ENCODE peak calls at places on chromosomes 1 and 21, in ten cellular contexts. V is mesendoderm; W is HCT116; C is ascending aorta; X is CD8-positive, alpha-beta T cell; L is left lung; K is caudate nucleus; H is CD4-positive, alpha-beta T cell; U is A549; A is keratinocyte. B is an unnamed sample.

GRCh38 chr1:178959543-178960460 is 65.9 kb upstream of the FAM20B start:
- DNase-seq in V (no peak), W (no peak), C (no peak), X (no peak), L (no peak), K (no peak), H (no peak), U (no peak), A (no peak), B (no peak)

GRCh38 chr21:38175321-38175720 is 81.5 kb upstream of the KCNJ15 start:
- DNase-seq in V (no peak), W (no peak), C (no peak), X (no peak), L (no peak), K (no peak), H (no peak), U (no peak), A (no peak), B (no peak)

GRCh38 chr1:66311092-66311491 is 222.9 kb upstream of the SGIP1 start:
- DNase-seq in V (peak; percentile 27), W (no peak), C (no peak), X (no peak), L (no peak), K (no peak), H (no peak), U (no peak), A (no peak), B (no peak)

GRCh38 chr1:8094481-8095241 is 68.6 kb upstream of the ERRFI1 start:
- DNase-seq in V (no peak), W (no peak), C (no peak), X (no peak), L (no peak), K (no peak), H (no peak), U (no peak), A (peak; percentile 62), B (peak; percentile 63)

GRCh38 chr1:1617516-1617915 is 2.2 kb downstream of the MIB2 start:
- DNase-seq in V (no peak), W (no peak), C (no peak), X (no peak), L (peak; percentile 34), K (no peak), H (no peak), U (no peak), A (no peak), B (no peak)

GRCh38 chr1:98766241-98766640 is 104.7 kb downstream of the SNX7 start:
- DNase-seq in V (no peak), W (no peak), C (no peak), X (no peak), L (no peak), K (no peak), H (no peak), U (no peak), A (no peak), B (no peak)

GRCh38 chr1:19559641-19560040 is 74.3 kb upstream of the CAPZB start:
- DNase-seq in V (no peak), W (no peak), C (no peak), X (no peak), L (no peak), K (no peak), H (no peak), U (no peak), A (no peak), B (peak; percentile 13)

GRCh38 chr1:13807213-13807612 is 107.2 kb downstream of the PRDM2 start:
- DNase-seq in V (peak; percentile 59), W (peak; percentile 12), C (no peak), X (no peak), L (no peak), K (no peak), H (no peak), U (peak; percentile 4), A (no peak), B (peak; percentile 35)

GRCh38 chr1:2273401-2274090 is 45.4 kb downstream of the SKI start:
- DNase-seq in V (no peak), W (no peak), C (no peak), X (no peak), L (peak; percentile 75), K (no peak), H (no peak), U (no peak), A (no peak), B (no peak)

GRCh38 chr1:24996983-24997893 is 67.2 kb upstream of the RUNX3 start:
- DNase-seq in V (no peak), W (no peak), C (no peak), X (no peak), L (no peak), K (no peak), H (no peak), U (no peak), A (no peak), B (no peak)

GRCh38 chr1:147534386-147534785 is 6.9 kb upstream of the BCL9 start:
- DNase-seq in V (peak; percentile 44), W (no peak), C (no peak), X (no peak), L (no peak), K (no peak), H (no peak), U (no peak), A (no peak), B (no peak)

GRCh38 chr21:44370027-44370735 is 16.8 kb downstream of the TRPM2 start:
- DNase-seq in V (no peak), W (no peak), C (peak; percentile 56), X (no peak), L (peak; percentile 81), K (no peak), H (no peak), U (peak; percentile 52), A (no peak), B (peak; percentile 73)

GRCh38 chr1:199460933-199461332 is 566.6 kb upstream of the NR5A2 start:
- DNase-seq in V (peak; percentile 5), W (no peak), C (no peak), X (no peak), L (no peak), K (no peak), H (no peak), U (no peak), A (no peak), B (no peak)

GRCh38 chr1:27322569-27323116 is 680 bp downstream of the TMEM222 start:
- DNase-seq in V (no peak), W (no peak), C (no peak), X (no peak), L (no peak), K (no peak), H (no peak), U (no peak), A (no peak), B (no peak)

GRCh38 chr21:44466351-44466954 is 11.1 kb downstream of the LRRC3 start:
- DNase-seq in V (no peak), W (no peak), C (no peak), X (no peak), L (peak; percentile 65), K (no peak), H (no peak), U (no peak), A (no peak), B (no peak)

GRCh38 chr21:37531402-37532042 is 164.9 kb downstream of the DYRK1A start:
- DNase-seq in V (no peak), W (no peak), C (peak; percentile 69), X (no peak), L (peak; percentile 82), K (peak; percentile 8), H (no peak), U (no peak), A (no peak), B (no peak)

GRCh38 chr1:87093286-87093685 is 178.9 kb downstream of the HS2ST1 start:
- DNase-seq in V (peak; percentile 33), W (no peak), C (no peak), X (no peak), L (no peak), K (no peak), H (no peak), U (no peak), A (peak; percentile 41), B (peak; percentile 64)

GRCh38 chr21:31888936-31889371 is 16.1 kb downstream of the HUNK start:
- DNase-seq in V (peak; percentile 93), W (no peak), C (no peak), X (no peak), L (no peak), K (no peak), H (no peak), U (peak; percentile 39), A (no peak), B (no peak)

DNA sequence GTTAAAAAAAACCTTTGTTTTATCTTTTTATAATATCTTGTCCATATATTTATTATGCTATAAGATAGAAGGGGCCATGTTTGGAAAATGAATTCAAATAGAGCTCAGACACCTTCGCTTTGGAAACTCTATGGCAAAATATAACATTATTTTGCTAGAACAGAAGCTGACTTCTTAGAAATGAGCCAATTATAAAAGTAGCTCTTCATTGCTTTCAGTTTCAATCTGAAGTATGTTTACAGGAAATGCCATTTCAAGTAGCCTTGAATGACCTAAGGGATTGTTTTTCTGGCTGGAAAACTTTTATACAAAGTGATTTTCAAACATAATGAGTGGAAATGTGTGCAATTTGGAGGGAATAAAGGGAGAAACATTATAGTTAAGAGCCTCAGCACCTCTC is 37.8 kb upstream of the GBP5 start:
- DNase-seq in V (no peak), W (no peak), C (no peak), X (no peak), L (no peak), K (no peak), H (no peak), U (no peak), A (no peak), B (no peak)
- H3K27ac ChIP-seq in V (no peak overlapping the region), W (no peak overlapping the region), C (no peak overlapping the region), X (peak overlapping the region; percentile 22), L (peak overlapping the region; percentile 72), K (no peak overlapping the region), H (peak overlapping the region; percentile 38), U (no peak overlapping the region), A (no peak overlapping the region), B (no peak overlapping the region)

GRCh38 chr21:41566500-41567014 is 58.6 kb upstream of the TMPRSS2 start:
- DNase-seq in V (no peak), W (no peak), C (no peak), X (no peak), L (no peak), K (no peak), H (no peak), U (no peak), A (no peak), B (no peak)
- H3K27ac ChIP-seq in V (no peak overlapping the region), W (no peak overlapping the region), C (no peak overlapping the region), X (no peak overlapping the region), L (no peak overlapping the region), K (no peak overlapping the region), H (no peak overlapping the region), U (no peak overlapping the region), A (no peak overlapping the region), B (no peak overlapping the region)

GRCh38 chr1:201813226-201813625 is 15.7 kb upstream of the IPO9 start:
- DNase-seq in V (no peak), W (no peak), C (no peak), X (no peak), L (no peak), K (no peak), H (no peak), U (no peak), A (no peak), B (no peak)
- H3K27ac ChIP-seq in V (no peak overlapping the region), W (no peak overlapping the region), C (no peak overlapping the region), X (no peak overlapping the region), L (no peak overlapping the region), K (no peak overlapping the region), H (no peak overlapping the region), U (no peak overlapping the region), A (no peak overlapping the region), B (no peak overlapping the region)

DNA sequence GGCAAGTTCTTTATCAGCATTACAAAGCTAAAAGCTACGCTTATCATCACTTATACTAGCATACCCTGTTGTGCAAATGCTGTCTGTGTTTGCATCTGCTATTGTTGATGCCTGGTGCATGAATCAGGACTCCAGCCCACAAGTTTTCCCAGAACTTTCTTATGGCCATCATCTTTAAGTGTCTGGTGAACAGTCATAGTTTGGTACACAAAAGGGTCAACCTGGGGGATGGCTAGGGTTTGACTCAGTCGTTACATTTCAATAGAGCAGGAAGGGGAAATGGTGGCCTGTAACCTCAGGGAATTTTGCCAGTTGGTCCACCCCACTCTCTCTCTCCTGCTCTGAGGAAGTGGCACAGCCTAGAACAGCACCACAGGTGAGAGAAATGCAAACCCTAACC is 35.4 kb downstream of the SELL start:
- DNase-seq in V (no peak), W (no peak), C (no peak), X (no peak), L (no peak), K (no peak), H (no peak), U (no peak), A (no peak), B (peak; percentile 18)
- H3K27ac ChIP-seq in V (no peak overlapping the region), W (no peak overlapping the region), C (no peak overlapping the region), X (no peak overlapping the region), L (no peak overlapping the region), K (no peak overlapping the region), H (no peak overlapping the region), U (no peak overlapping the region), A (no peak overlapping the region), B (no peak overlapping the region)

B was measured in RWPE1.